ENCODE peak calls at places on chromosomes 2 and 18, in eight cellular contexts. G is Peyer's patch, L is A673, V is H9, P is thoracic aorta, B is SJSA1, H is HepG2, Z is tibial artery. O is an unnamed sample.
A peak's percentile ranks its signal among the peaks of the same experiment; 100 is the strongest.

GRCh38 chr18:76721207-76721996 is 101.0 kb upstream of the ZNF236 start:
- DNase-seq in B (no peak), V (no peak), L (no peak), P (no peak), G (peak; percentile 64), Z (no peak), H (no peak), O (no peak)

GRCh38 chr2:231800493-231801091 is 14.3 kb downstream of the COPS7B start:
- DNase-seq in H (peak; percentile 55), G (peak; percentile 54), B (peak; percentile 24), L (peak; percentile 55), Z (no peak), P (no peak), V (peak; percentile 48), O (peak; percentile 38)

GRCh38 chr2:236061899-236062298 is 106.3 kb downstream of the GBX2 start:
- DNase-seq in P (no peak), V (no peak), Z (no peak), L (no peak), G (peak; percentile 37), B (no peak), H (no peak), O (no peak)

GRCh38 chr2:209389124-209389523 is 34.7 kb upstream of the MAP2 start:
- DNase-seq in B (no peak), H (no peak), Z (no peak), L (no peak), V (no peak), G (no peak), P (no peak), O (no peak)

GRCh38 chr18:46447792-46448191 is 209.2 kb downstream of the LOXHD1 start:
- DNase-seq in P (no peak), V (no peak), H (no peak), Z (no peak), G (no peak), B (no peak), L (no peak), O (no peak)

GRCh38 chr18:74902170-74902465 is 304.4 kb downstream of the ZNF407 start:
- DNase-seq in Z (no peak), L (no peak), P (no peak), H (no peak), G (no peak), V (no peak), B (no peak), O (no peak)

GRCh38 chr2:64787698-64788097 is 134.0 kb upstream of the SERTAD2 start:
- DNase-seq in B (no peak), G (no peak), H (no peak), V (no peak), L (no peak), P (no peak), Z (no peak), O (no peak)

GRCh38 chr18:63617049-63617995 is 26.7 kb downstream of the SERPINB4 start:
- DNase-seq in G (no peak), V (no peak), H (no peak), L (no peak), Z (no peak), B (no peak), P (no peak), O (no peak)

GRCh38 chr2:61770746-61771145 is 83.1 kb downstream of the FAM161A start:
- DNase-seq in V (no peak), B (no peak), G (no peak), Z (no peak), H (no peak), P (no peak), L (no peak), O (no peak)

GRCh38 chr2:64391940-64392339 is 62.0 kb upstream of the LGALSL start:
- DNase-seq in H (peak; percentile 63), L (no peak), V (no peak), G (peak; percentile 64), B (no peak), P (no peak), Z (no peak), O (no peak)

GRCh38 chr2:72012886-72013574 is 134.6 kb downstream of the CYP26B1 start:
- DNase-seq in V (peak; percentile 29), H (no peak), B (no peak), L (no peak), G (peak; percentile 34), P (no peak), Z (no peak), O (no peak)

GRCh38 chr2:37766087-37766486 is 94.6 kb upstream of the CDC42EP3 start:
- DNase-seq in L (no peak), P (no peak), Z (no peak), H (no peak), V (no peak), B (peak; percentile 82), G (no peak), O (no peak)

GRCh38 chr2:10043256-10043905 is at the start of gene KLF11:
- DNase-seq in V (peak; percentile 85), H (peak; percentile 73), B (peak; percentile 84), Z (peak; percentile 94), G (peak; percentile 96), P (peak; percentile 76), L (peak; percentile 90), O (peak; percentile 93)

GRCh38 chr18:48295586-48296311 is 113.4 kb downstream of the ZBTB7C start:
- DNase-seq in L (no peak), G (no peak), V (peak; percentile 77), H (peak; percentile 3), B (no peak), P (no peak), Z (no peak), O (no peak)

GRCh38 chr2:3784731-3785130 is 81.4 kb downstream of the DCDC2C start:
- DNase-seq in G (no peak), Z (no peak), L (no peak), B (peak; percentile 47), P (no peak), H (no peak), V (no peak), O (no peak)

GRCh38 chr2:60502123-60502522 is 51.3 kb downstream of the BCL11A start:
- DNase-seq in L (no peak), B (no peak), H (no peak), V (no peak), G (no peak), Z (no peak), P (no peak), O (no peak)

GRCh38 chr2:217995741-217996141 is 7.1 kb downstream of the TNS1 start:
- DNase-seq in G (no peak), L (no peak), B (no peak), V (no peak), Z (peak; percentile 80), P (no peak), H (no peak), O (peak; percentile 77)

GRCh38 chr2:45988879-45989278 is 308.3 kb upstream of the EPAS1 start:
- DNase-seq in L (no peak), B (no peak), H (no peak), P (no peak), Z (no peak), V (no peak), G (no peak), O (no peak)

GRCh38 chr18:42268793-42269192 is 313.8 kb downstream of the PIK3C3 start:
- DNase-seq in H (no peak), L (no peak), P (no peak), B (no peak), V (no peak), Z (no peak), G (no peak), O (no peak)

GRCh38 chr2:84481702-84482101 is 22.6 kb upstream of the SUCLG1 start:
- DNase-seq in B (peak; percentile 78), L (no peak), G (no peak), Z (no peak), H (no peak), V (no peak), P (no peak), O (no peak)

GRCh38 chr2:1556776-1557466 is 143.7 kb downstream of the TPO start:
- DNase-seq in Z (no peak), H (peak; percentile 64), V (no peak), P (no peak), B (peak; percentile 22), G (no peak), L (no peak), O (peak; percentile 49)

GRCh38 chr2:16194096-16194390 is 253.7 kb downstream of the MYCN start:
- DNase-seq in Z (no peak), B (no peak), L (no peak), V (no peak), P (no peak), G (no peak), H (no peak), O (no peak)

GRCh38 chr2:16194530-16194929 is 254.2 kb downstream of the MYCN start:
- DNase-seq in L (no peak), H (no peak), V (no peak), B (no peak), P (no peak), Z (no peak), G (no peak), O (no peak)

GRCh38 chr2:16196687-16197503 is 256.5 kb downstream of the MYCN start:
- DNase-seq in P (no peak), H (peak; percentile 87), B (no peak), L (no peak), Z (no peak), V (no peak), G (peak; percentile 77), O (no peak)

GRCh38 chr2:16195681-16196070 is 255.3 kb downstream of the MYCN start:
- DNase-seq in V (no peak), L (no peak), Z (no peak), B (no peak), G (no peak), P (no peak), H (no peak), O (no peak)

GRCh38 chr2:16194931-16195680 is 254.8 kb downstream of the MYCN start:
- DNase-seq in Z (no peak), B (no peak), P (no peak), V (no peak), L (no peak), H (no peak), G (no peak), O (no peak)
- H3K9me3 ChIP-seq in Z (no peaks in the 10 kb centered on the region), B (no peaks in the 10 kb centered on the region), P (no peaks in the 10 kb centered on the region), V (no peaks in the 10 kb centered on the region), L (no peaks in the 10 kb centered on the region), H (no peaks in the 10 kb centered on the region), G (no peaks in the 10 kb centered on the region), O (no peaks in the 10 kb centered on the region)

GRCh38 chr2:240784629-240785423 is 35.2 kb downstream of the KIF1A start:
- DNase-seq in V (no peak), P (no peak), H (no peak), G (no peak), B (no peak), L (no peak), Z (no peak), O (peak; percentile 55)
- H3K9me3 ChIP-seq in V (no peaks in the 10 kb centered on the region), P (no peaks in the 10 kb centered on the region), H (no peaks in the 10 kb centered on the region), G (no peaks in the 10 kb centered on the region), B (no peaks in the 10 kb centered on the region), L (no peaks in the 10 kb centered on the region), Z (no peaks in the 10 kb centered on the region), O (no peaks in the 10 kb centered on the region)

GRCh38 chr18:71442830-71443229 is 1101.3 kb downstream of the CBLN2 start:
- DNase-seq in Z (no peak), L (no peak), B (no peak), P (no peak), V (no peak), H (no peak), G (no peak), O (no peak)
- H3K9me3 ChIP-seq in Z (no peaks in the 10 kb centered on the region), L (no peaks in the 10 kb centered on the region), B (no peaks in the 10 kb centered on the region), P (no peaks in the 10 kb centered on the region), V (no peaks in the 10 kb centered on the region), H (no peaks in the 10 kb centered on the region), G (no peaks in the 10 kb centered on the region), O (no peaks in the 10 kb centered on the region)

DNA sequence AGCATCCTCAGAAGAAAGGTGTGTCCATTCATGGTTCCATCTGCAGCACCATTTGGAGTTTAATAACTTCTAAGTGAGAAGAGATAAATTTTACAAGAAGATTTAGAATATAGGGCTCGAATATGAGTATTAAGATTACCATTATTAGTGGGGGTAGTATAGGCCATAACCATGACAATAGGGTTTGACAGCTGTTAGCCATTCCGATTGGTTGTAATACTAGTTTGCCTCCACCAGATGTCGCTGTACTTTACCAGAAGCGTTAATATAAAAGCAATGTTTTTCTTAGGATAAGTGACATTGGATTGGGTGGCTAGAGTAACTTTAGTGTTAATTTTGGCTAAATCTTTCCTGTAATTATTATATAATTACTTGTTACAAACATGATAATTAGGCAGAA is 107.5 kb upstream of the SRD5A2 start:
- DNase-seq in L (peak; percentile 12), P (no peak), B (no peak), V (no peak), Z (no peak), H (no peak), G (no peak), O (no peak)
- H3K9me3 ChIP-seq in L (peaks cover 14% of the 10 kb centered on the region), P (peaks cover 19% of the 10 kb centered on the region), B (peaks cover 9% of the 10 kb centered on the region), V (peaks cover 55% of the 10 kb centered on the region), Z (peaks cover 34% of the 10 kb centered on the region), H (peaks cover 44% of the 10 kb centered on the region), G (peaks cover 10% of the 10 kb centered on the region), O (no peaks in the 10 kb centered on the region)

O was measured in pancreas.